ENCODE peak calls at places on chromosome 22, in seven cellular contexts. K is MM.1S; Y is uterus; O is stimulated activated naive B cell treated with anti-CD40 and anti-IgM and Interleukin-4, amounts not matched to agents 10 μg/mL and 1 μg/mL and 100 μg/mL, for 72 hours; L is cardiac fibroblast; J is AG08396; T is adrenal gland. N is an unnamed sample.

GRCh38 chr22:19535001-19535400 is 10.8 kb upstream of the CLDN5 start:
- DNase-seq in K (no peak), Y (no peak), O (no peak), L (no peak), J (no peak), T (no peak), N (no peak)

GRCh38 chr22:39311592-39312400 is 7.6 kb downstream of the RPL3 start:
- DNase-seq in K (no peak), Y (no peak), O (no peak), L (peak), J (no peak), T (no peak), N (no peak)

GRCh38 chr22:35661377-35661937 is 13.2 kb downstream of the APOL6 start:
- DNase-seq in K (no peak), Y (no peak), O (no peak), L (no peak), J (no peak), T (peak), N (no peak)

GRCh38 chr22:38327805-38328204 is 10.6 kb upstream of the CSNK1E start:
- DNase-seq in K (no peak), Y (no peak), O (no peak), L (peak), J (no peak), T (no peak), N (no peak)

GRCh38 chr22:46604306-46604690 is 15.9 kb upstream of the GRAMD4 start:
- DNase-seq in K (no peak), Y (no peak), O (peak), L (no peak), J (no peak), T (peak), N (no peak)

GRCh38 chr22:40401532-40401931 is 31.1 kb downstream of the SGSM3 start:
- DNase-seq in K (no peak), Y (no peak), O (no peak), L (no peak), J (no peak), T (no peak), N (no peak)

GRCh38 chr22:48905206-48905975 is 922.3 kb downstream of the BRD1 start:
- DNase-seq in K (no peak), Y (no peak), O (no peak), L (no peak), J (no peak), T (no peak), N (no peak)

GRCh38 chr22:27560781-27561180 is 240.8 kb downstream of the MN1 start:
- DNase-seq in K (no peak), Y (no peak), O (no peak), L (no peak), J (no peak), T (no peak), N (no peak)

GRCh38 chr22:29700206-29700948 is 19.4 kb upstream of the CABP7 start:
- DNase-seq in K (no peak), Y (no peak), O (no peak), L (no peak), J (peak), T (no peak), N (no peak)

GRCh38 chr22:38870312-38870741 is 1.7 kb downstream of the CBX6 start:
- DNase-seq in K (peak), Y (peak), O (peak), L (peak), J (peak), T (peak), N (no peak)

GRCh38 chr22:23552573-23552972 is 27.5 kb downstream of the IGLL1 start:
- DNase-seq in K (no peak), Y (no peak), O (no peak), L (no peak), J (no peak), T (no peak), N (no peak)

GRCh38 chr22:35381424-35381772 is 502 bp downstream of the HMOX1 start:
- DNase-seq in K (peak), Y (no peak), O (no peak), L (no peak), J (no peak), T (peak), N (no peak)

GRCh38 chr22:34950480-34950879 is 115.5 kb upstream of the ISX start:
- DNase-seq in K (no peak), Y (no peak), O (no peak), L (no peak), J (no peak), T (no peak), N (no peak)

GRCh38 chr22:27107824-27108223 is 450.4 kb downstream of the MIAT start:
- DNase-seq in K (no peak), Y (peak), O (no peak), L (peak), J (peak), T (peak), N (no peak)

GRCh38 chr22:38018938-38019827 is 34.8 kb upstream of the SOX10 start:
- DNase-seq in K (no peak), Y (no peak), O (no peak), L (no peak), J (no peak), T (no peak), N (no peak)

GRCh38 chr22:28411125-28411524 is 268.5 kb downstream of the TTC28 start:
- DNase-seq in K (no peak), Y (no peak), O (no peak), L (no peak), J (no peak), T (no peak), N (no peak)

GRCh38 chr22:29623059-29623458 is 19.6 kb downstream of the NF2 start:
- DNase-seq in K (no peak), Y (no peak), O (no peak), L (no peak), J (no peak), T (no peak), N (no peak)

GRCh38 chr22:32158712-32159533 is at the start of gene C22orf42:
- DNase-seq in K (no peak), Y (no peak), O (no peak), L (no peak), J (no peak), T (no peak), N (no peak)

GRCh38 chr22:19643448-19644313 is 70.6 kb upstream of the SEPTIN5 start:
- DNase-seq in K (no peak), Y (no peak), O (no peak), L (no peak), J (no peak), T (no peak), N (no peak)

GRCh38 chr22:42868751-42869251 is 11.7 kb upstream of the ARFGAP3 start:
- DNase-seq in K (no peak), Y (peak), O (no peak), L (peak), J (no peak), T (peak), N (no peak)

GRCh38 chr22:32185821-32186220 is 19.1 kb downstream of the RFPL2 start:
- DNase-seq in K (no peak), Y (no peak), O (no peak), L (no peak), J (no peak), T (no peak), N (no peak)

GRCh38 chr22:49826603-49827306 is 918 bp downstream of the BRD1 start:
- DNase-seq in K (peak), Y (peak), O (no peak), L (peak), J (peak), T (peak), N (no peak)

GRCh38 chr22:36103891-36104290 is 56.7 kb downstream of the APOL3 start:
- DNase-seq in K (no peak), Y (no peak), O (no peak), L (no peak), J (no peak), T (no peak), N (no peak)

GRCh38 chr22:20979243-20979809 is 2.8 kb upstream of the LZTR1 start:
- DNase-seq in K (no peak), Y (peak), O (peak), L (peak), J (peak), T (peak), N (no peak)

GRCh38 chr22:36636916-36637315 is 66.6 kb downstream of the CACNG2 start:
- DNase-seq in K (no peak), Y (no peak), O (no peak), L (no peak), J (no peak), T (no peak), N (no peak)

GRCh38 chr22:49156662-49157285 is 670.9 kb downstream of the BRD1 start:
- DNase-seq in K (no peak), Y (no peak), O (no peak), L (no peak), J (no peak), T (no peak), N (no peak)

GRCh38 chr22:44331881-44332714 is 19.3 kb upstream of the SHISAL1 start:
- DNase-seq in K (no peak), Y (peak), O (no peak), L (peak), J (peak), T (no peak), N (no peak)

GRCh38 chr22:25200967-25201366 is 1.3 kb downstream of the CRYBB3 start:
- DNase-seq in K (no peak), Y (no peak), O (no peak), L (no peak), J (no peak), T (no peak), N (no peak)

GRCh38 chr22:37661160-37661924 is 2.8 kb downstream of the PDXP start:
- DNase-seq in K (no peak), Y (no peak), O (no peak), L (peak), J (peak), T (no peak), N (no peak)

GRCh38 chr22:19849800-19850481 is 4.7 kb downstream of the GNB1L start:
- DNase-seq in K (no peak), Y (no peak), O (no peak), L (no peak), J (no peak), T (no peak), N (no peak)

GRCh38 chr22:49638788-49639187 is 188.9 kb downstream of the BRD1 start:
- DNase-seq in K (no peak), Y (no peak), O (no peak), L (no peak), J (peak), T (peak), N (no peak)

GRCh38 chr22:21567456-21568206 is at the start of gene UBE2L3:
- DNase-seq in K (peak), Y (peak), O (peak), L (peak), J (peak), T (peak), N (no peak)

GRCh38 chr22:19122752-19123492 is 710 bp upstream of the DGCR2 start:
- DNase-seq in K (no peak), Y (no peak), O (no peak), L (peak), J (no peak), T (peak), N (no peak)